ENCODE peak calls at places on chromosomes 5 and 9, in five cellular contexts. One of them, this sample, is unnamed.

GRCh38 chr5:14830210-14831005 is 41.2 kb downstream of the ANKH start:
- DNase-seq in transverse colon: no peak
- DNase-seq in A549: no peak
- DNase-seq in ovary: no peak
- DNase-seq in upper lobe of right lung: no peak
- DNase-seq in this sample: no peak

GRCh38 chr5:109196486-109196885 is 213.3 kb downstream of the PJA2 start:
- DNase-seq in transverse colon: no peak
- DNase-seq in A549: no peak
- DNase-seq in ovary: no peak
- DNase-seq in upper lobe of right lung: no peak
- DNase-seq in this sample: no peak

GRCh38 chr9:130985029-130985428 is 23.9 kb upstream of the LAMC3 start:
- DNase-seq in transverse colon: no peak
- DNase-seq in A549: no peak
- DNase-seq in ovary: no peak
- DNase-seq in upper lobe of right lung: no peak
- DNase-seq in this sample: no peak

GRCh38 chr9:18905033-18905882 is 127.8 kb downstream of the SAXO1 start:
- DNase-seq in transverse colon: no peak
- DNase-seq in A549: no peak
- DNase-seq in ovary: no peak
- DNase-seq in upper lobe of right lung: no peak
- DNase-seq in this sample: no peak

GRCh38 chr5:93909356-93909755 is 168.0 kb upstream of the POU5F2 start:
- DNase-seq in transverse colon: no peak
- DNase-seq in A549: peak
- DNase-seq in ovary: no peak
- DNase-seq in upper lobe of right lung: no peak
- DNase-seq in this sample: no peak

GRCh38 chr5:132012385-132013005 is 1.0 kb upstream of the ACSL6 start:
- DNase-seq in transverse colon: peak
- DNase-seq in A549: no peak
- DNase-seq in ovary: no peak
- DNase-seq in upper lobe of right lung: peak
- DNase-seq in this sample: peak

GRCh38 chr5:133336121-133336968 is 276.0 kb downstream of the FSTL4 start:
- DNase-seq in transverse colon: peak
- DNase-seq in A549: no peak
- DNase-seq in ovary: no peak
- DNase-seq in upper lobe of right lung: peak
- DNase-seq in this sample: peak

GRCh38 chr9:136977223-136978072 is at the start of gene PTGDS:
- DNase-seq in transverse colon: no peak
- DNase-seq in A549: no peak
- DNase-seq in ovary: peak
- DNase-seq in upper lobe of right lung: no peak
- DNase-seq in this sample: no peak

GRCh38 chr9:976805-977360 is 428 bp downstream of the DMRT3 start:
- DNase-seq in transverse colon: no peak
- DNase-seq in A549: peak
- DNase-seq in ovary: no peak
- DNase-seq in upper lobe of right lung: no peak
- DNase-seq in this sample: no peak

GRCh38 chr9:106682420-106682819 is 180.5 kb upstream of the ZNF462 start:
- DNase-seq in transverse colon: no peak
- DNase-seq in A549: no peak
- DNase-seq in ovary: no peak
- DNase-seq in upper lobe of right lung: no peak
- DNase-seq in this sample: no peak

GRCh38 chr5:57955506-57955905 is 472.9 kb upstream of the ACTBL2 start:
- DNase-seq in transverse colon: no peak
- DNase-seq in A549: no peak
- DNase-seq in ovary: no peak
- DNase-seq in upper lobe of right lung: no peak
- DNase-seq in this sample: no peak

GRCh38 chr9:107093365-107094060 is 189.6 kb upstream of the RAD23B start:
- DNase-seq in transverse colon: no peak
- DNase-seq in A549: no peak
- DNase-seq in ovary: no peak
- DNase-seq in upper lobe of right lung: no peak
- DNase-seq in this sample: no peak

GRCh38 chr5:155616779-155617392 is 603.3 kb downstream of the KIF4B start:
- DNase-seq in transverse colon: peak
- DNase-seq in A549: peak
- DNase-seq in ovary: no peak
- DNase-seq in upper lobe of right lung: peak
- DNase-seq in this sample: no peak

GRCh38 chr9:108854094-108854493 is 1.7 kb downstream of the ACTL7B start:
- DNase-seq in transverse colon: no peak
- DNase-seq in A549: peak
- DNase-seq in ovary: no peak
- DNase-seq in upper lobe of right lung: no peak
- DNase-seq in this sample: no peak

GRCh38 chr5:173396311-173396993 is 68.2 kb upstream of the STC2 start:
- DNase-seq in transverse colon: no peak
- DNase-seq in A549: peak
- DNase-seq in ovary: no peak
- DNase-seq in upper lobe of right lung: no peak
- DNase-seq in this sample: peak

GRCh38 chr5:148910686-148911361 is 84.4 kb downstream of the ADRB2 start:
- DNase-seq in transverse colon: peak
- DNase-seq in A549: peak
- DNase-seq in ovary: no peak
- DNase-seq in upper lobe of right lung: peak
- DNase-seq in this sample: no peak

GRCh38 chr9:109499631-109500120 is 1.6 kb upstream of the PTPN3 start:
- DNase-seq in transverse colon: peak
- DNase-seq in A549: peak
- DNase-seq in ovary: no peak
- DNase-seq in upper lobe of right lung: peak
- DNase-seq in this sample: peak

GRCh38 chr5:88743231-88743879 is 139.6 kb downstream of the MEF2C start:
- DNase-seq in transverse colon: no peak
- DNase-seq in A549: peak
- DNase-seq in ovary: no peak
- DNase-seq in upper lobe of right lung: no peak
- DNase-seq in this sample: no peak

GRCh38 chr5:65020492-65020891 is 251.8 kb downstream of the CWC27 start:
- DNase-seq in transverse colon: no peak
- DNase-seq in A549: no peak
- DNase-seq in ovary: no peak
- DNase-seq in upper lobe of right lung: no peak
- DNase-seq in this sample: no peak

GRCh38 chr9:27645166-27645840 is 72.0 kb upstream of the C9orf72 start:
- DNase-seq in transverse colon: no peak
- DNase-seq in A549: no peak
- DNase-seq in ovary: no peak
- DNase-seq in upper lobe of right lung: no peak
- DNase-seq in this sample: no peak

GRCh38 chr5:150361301-150361700 is 3.8 kb downstream of the TCOF1 start:
- DNase-seq in transverse colon: no peak
- DNase-seq in A549: no peak
- DNase-seq in ovary: no peak
- DNase-seq in upper lobe of right lung: no peak
- DNase-seq in this sample: no peak

GRCh38 chr5:179375236-179375685 is 30.0 kb upstream of the ADAMTS2 start:
- DNase-seq in transverse colon: no peak
- DNase-seq in A549: no peak
- DNase-seq in ovary: no peak
- DNase-seq in upper lobe of right lung: no peak
- DNase-seq in this sample: no peak

GRCh38 chr5:71533614-71534013 is 53.5 kb upstream of the MCCC2 start:
- DNase-seq in transverse colon: no peak
- DNase-seq in A549: peak
- DNase-seq in ovary: no peak
- DNase-seq in upper lobe of right lung: no peak
- DNase-seq in this sample: no peak

GRCh38 chr5:120088831-120089230 is 375.3 kb upstream of the PRR16 start:
- DNase-seq in transverse colon: no peak
- DNase-seq in A549: no peak
- DNase-seq in ovary: no peak
- DNase-seq in upper lobe of right lung: no peak
- DNase-seq in this sample: no peak

GRCh38 chr5:1476181-1476966 is 31.1 kb upstream of the SLC6A3 start:
- DNase-seq in transverse colon: no peak
- DNase-seq in A549: no peak
- DNase-seq in ovary: no peak
- DNase-seq in upper lobe of right lung: peak
- DNase-seq in this sample: no peak

GRCh38 chr5:135208555-135209494 is 174.8 kb upstream of the PITX1 start:
- DNase-seq in transverse colon: peak
- DNase-seq in A549: peak
- DNase-seq in ovary: no peak
- DNase-seq in upper lobe of right lung: peak
- DNase-seq in this sample: peak

GRCh38 chr5:609506-609905 is 2.6 kb upstream of the CEP72 start:
- DNase-seq in transverse colon: no peak
- DNase-seq in A549: no peak
- DNase-seq in ovary: no peak
- DNase-seq in upper lobe of right lung: no peak
- DNase-seq in this sample: peak

GRCh38 chr9:81588148-81588874 is 101.0 kb downstream of the TLE1 start:
- DNase-seq in transverse colon: peak
- DNase-seq in A549: peak
- DNase-seq in ovary: no peak
- DNase-seq in upper lobe of right lung: no peak
- DNase-seq in this sample: peak

GRCh38 chr9:81787747-81788632 is 98.6 kb upstream of the TLE1 start:
- DNase-seq in transverse colon: peak
- DNase-seq in A549: peak
- DNase-seq in ovary: peak
- DNase-seq in upper lobe of right lung: no peak
- DNase-seq in this sample: no peak

GRCh38 chr5:94544031-94544650 is 74.3 kb downstream of the KIAA0825 start:
- DNase-seq in transverse colon: no peak
- DNase-seq in A549: no peak
- DNase-seq in ovary: no peak
- DNase-seq in upper lobe of right lung: no peak
- DNase-seq in this sample: no peak

GRCh38 chr5:126384985-126385384 is 38.2 kb upstream of the GRAMD2B start:
- DNase-seq in transverse colon: no peak
- DNase-seq in A549: no peak
- DNase-seq in ovary: no peak
- DNase-seq in upper lobe of right lung: no peak
- DNase-seq in this sample: no peak

GRCh38 chr9:137264067-137264466 is 8.9 kb downstream of the NELFB start:
- DNase-seq in transverse colon: no peak
- DNase-seq in A549: no peak
- DNase-seq in ovary: no peak
- DNase-seq in upper lobe of right lung: peak
- DNase-seq in this sample: no peak

GRCh38 chr5:152246401-152246800 is 158.7 kb downstream of the NMUR2 start:
- DNase-seq in transverse colon: no peak
- DNase-seq in A549: peak
- DNase-seq in ovary: no peak
- DNase-seq in upper lobe of right lung: no peak
- DNase-seq in this sample: no peak

DNA sequence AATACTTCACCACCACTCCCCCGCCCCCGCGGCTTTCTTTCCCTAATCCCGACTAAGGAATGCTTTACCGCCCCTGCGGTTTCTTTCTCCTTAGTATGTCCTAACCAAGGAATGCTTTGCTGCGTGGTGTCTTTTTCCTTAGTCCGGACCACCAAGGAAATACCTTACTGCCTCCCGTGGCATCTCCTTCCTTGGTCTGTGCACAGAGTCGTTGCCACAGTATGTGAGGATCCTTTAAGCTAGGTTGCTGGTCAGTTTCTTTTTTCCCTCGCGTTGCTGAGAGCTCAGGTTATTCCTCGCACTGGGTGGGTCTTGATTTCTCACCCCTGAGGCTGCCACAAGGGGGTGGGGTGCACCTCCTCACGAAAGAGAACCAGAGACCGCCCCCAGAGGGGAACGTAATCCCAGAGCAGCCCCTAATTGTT is 309.4 kb downstream of the NR3C1 start:
- DNase-seq in transverse colon: no peak
- DNase-seq in A549: no peak
- DNase-seq in ovary: no peak
- DNase-seq in upper lobe of right lung: no peak
- DNase-seq in this sample: no peak
- H3K4me3 ChIP-seq in transverse colon: no peak
- H3K4me3 ChIP-seq in A549: no peak
- H3K4me3 ChIP-seq in ovary: no peak
- H3K4me3 ChIP-seq in upper lobe of right lung: peak
- H3K4me3 ChIP-seq in this sample: peak

GRCh38 chr5:146528232-146528631 is 12.2 kb upstream of the GPR151 start:
- DNase-seq in transverse colon: no peak
- DNase-seq in A549: peak
- DNase-seq in ovary: no peak
- DNase-seq in upper lobe of right lung: no peak
- DNase-seq in this sample: no peak
- TF ChIP-seq CTCF in transverse colon: no peak
- TF ChIP-seq CTCF in A549: no peak
- TF ChIP-seq CTCF in ovary: no peak
- TF ChIP-seq CTCF in upper lobe of right lung: no peak
- TF ChIP-seq CTCF in this sample: no peak

GRCh38 chr9:70589571-70590263 is 175.3 kb upstream of the KLF9 start:
- DNase-seq in transverse colon: no peak
- DNase-seq in A549: no peak
- DNase-seq in ovary: no peak
- DNase-seq in upper lobe of right lung: no peak
- DNase-seq in this sample: peak

GRCh38 chr9:70588999-70589398 is 174.5 kb upstream of the KLF9 start:
- DNase-seq in transverse colon: no peak
- DNase-seq in A549: no peak
- DNase-seq in ovary: no peak
- DNase-seq in upper lobe of right lung: no peak
- DNase-seq in this sample: no peak

GRCh38 chr9:70593241-70593640 is 178.8 kb upstream of the KLF9 start:
- DNase-seq in transverse colon: no peak
- DNase-seq in A549: no peak
- DNase-seq in ovary: no peak
- DNase-seq in upper lobe of right lung: no peak
- DNase-seq in this sample: no peak

GRCh38 chr9:70588381-70588780 is 173.9 kb upstream of the KLF9 start:
- DNase-seq in transverse colon: no peak
- DNase-seq in A549: no peak
- DNase-seq in ovary: no peak
- DNase-seq in upper lobe of right lung: no peak
- DNase-seq in this sample: no peak

DNA sequence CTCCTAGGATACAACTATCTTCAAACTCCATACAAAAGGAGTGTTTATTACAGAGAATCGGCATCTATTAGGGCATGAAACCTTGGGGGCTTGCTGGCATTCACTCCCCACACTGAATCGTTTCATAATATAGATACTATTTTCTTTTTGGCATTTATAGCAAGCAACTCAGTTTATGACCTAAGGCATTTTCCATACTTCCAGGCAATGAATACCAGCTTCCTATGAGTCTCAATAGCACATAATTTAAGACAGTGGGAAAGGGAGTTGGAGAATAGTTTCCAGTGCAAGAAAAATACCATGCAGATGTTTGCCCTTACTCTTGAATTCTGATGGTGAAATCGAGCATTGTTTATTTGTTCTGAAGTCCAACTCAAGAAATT is 175.8 kb upstream of the KLF9 start:
- DNase-seq in transverse colon: no peak
- DNase-seq in A549: no peak
- DNase-seq in ovary: no peak
- DNase-seq in upper lobe of right lung: no peak
- DNase-seq in this sample: no peak
- H3K27ac ChIP-seq in transverse colon: peak
- H3K27ac ChIP-seq in A549: no peak
- H3K27ac ChIP-seq in ovary: no peak
- H3K27ac ChIP-seq in upper lobe of right lung: peak
- H3K27ac ChIP-seq in this sample: peak

GRCh38 chr5:137800700-137801411 is 46.7 kb upstream of the HNRNPA0 start:
- DNase-seq in transverse colon: peak
- DNase-seq in A549: no peak
- DNase-seq in ovary: no peak
- DNase-seq in upper lobe of right lung: no peak
- DNase-seq in this sample: no peak
- H3K4me3 ChIP-seq in transverse colon: peak
- H3K4me3 ChIP-seq in A549: no peak
- H3K4me3 ChIP-seq in ovary: no peak
- H3K4me3 ChIP-seq in upper lobe of right lung: no peak
- H3K4me3 ChIP-seq in this sample: no peak

This sample was measured in coronary artery.